ENCODE peak calls at places on chromosomes 4 and X, in six cellular contexts. P is NB4, M is fibroblast of mammary gland, X is IMR-90, T is AG09309, U is cardiac muscle cell. S is an unnamed sample.
A peak's percentile ranks its signal among the peaks of the same experiment; 100 is the strongest.

GRCh38 chr4:77800483-77801259 is 18.5 kb downstream of the CNOT6L start:
- DNase-seq in T (no peak), X (peak; percentile 44), U (peak; percentile 30), P (no peak), M (peak; percentile 54), S (peak; percentile 44)

GRCh38 chrX:72712094-72712755 is 1.9 kb downstream of the PHKA1 start:
- DNase-seq in X (peak; percentile 13), M (peak; percentile 43), P (peak; percentile 53), T (no peak), U (peak; percentile 42), S (peak; percentile 14)

GRCh38 chr4:168618577-168619265 is 121.9 kb downstream of the PALLD start:
- DNase-seq in U (no peak), M (peak; percentile 42), P (no peak), X (peak; percentile 84), T (no peak), S (peak; percentile 54)

GRCh38 chrX:17032351-17032750 is 85.9 kb downstream of the REPS2 start:
- DNase-seq in X (no peak), T (peak; percentile 55), M (peak; percentile 88), P (no peak), U (peak; percentile 85), S (peak; percentile 78)

GRCh38 chr4:78673258-78673817 is 102.8 kb upstream of the BMP2K start:
- DNase-seq in M (no peak), X (no peak), T (no peak), P (no peak), U (no peak), S (no peak)

GRCh38 chrX:153732406-153732805 is 7.8 kb downstream of the ABCD1 start:
- DNase-seq in M (no peak), U (no peak), T (no peak), X (no peak), P (peak; percentile 51), S (no peak)

GRCh38 chr4:76809594-76810305 is 88.2 kb downstream of the SOWAHB start:
- DNase-seq in P (no peak), M (peak; percentile 42), T (no peak), U (peak; percentile 14), X (peak; percentile 53), S (no peak)

GRCh38 chr4:788636-789297 is 37.2 kb downstream of the CPLX1 start:
- DNase-seq in U (no peak), T (no peak), P (no peak), M (no peak), X (no peak), S (no peak)

GRCh38 chr4:1213336-1213995 is 35.5 kb downstream of the CTBP1 start:
- DNase-seq in M (no peak), P (no peak), X (no peak), T (no peak), U (no peak), S (no peak)

GRCh38 chr4:159014896-159015295 is 88.0 kb upstream of the RAPGEF2 start:
- DNase-seq in M (peak; percentile 45), U (no peak), T (peak; percentile 67), X (no peak), P (no peak), S (no peak)

GRCh38 chr4:7978489-7978888 is 38.8 kb upstream of the AFAP1 start:
- DNase-seq in M (no peak), U (peak; percentile 15), X (no peak), T (no peak), P (no peak), S (no peak)

GRCh38 chr4:173121044-173121685 is 47.4 kb upstream of the GALNT7 start:
- DNase-seq in T (peak; percentile 11), P (peak; percentile 60), M (no peak), X (peak; percentile 25), U (peak; percentile 68), S (peak; percentile 52)

GRCh38 chrX:153881281-153881680 is 4.7 kb downstream of the L1CAM start:
- DNase-seq in U (no peak), M (no peak), X (no peak), P (no peak), T (no peak), S (no peak)

GRCh38 chr4:168263039-168263438 is 55.5 kb downstream of the DDX60 start:
- DNase-seq in P (no peak), M (no peak), U (no peak), X (no peak), T (no peak), S (no peak)

GRCh38 chr4:6069845-6070709 is 51.8 kb upstream of the C4orf50 start:
- DNase-seq in T (no peak), M (no peak), U (no peak), X (no peak), P (no peak), S (no peak)

GRCh38 chrX:7132335-7133035 is 15.0 kb upstream of the STS start:
- DNase-seq in P (peak; percentile 46), T (peak; percentile 55), X (peak; percentile 73), M (peak; percentile 82), U (peak; percentile 66), S (peak; percentile 72)

GRCh38 chr4:184280104-184280503 is 62.4 kb upstream of the ENPP6 start:
- DNase-seq in X (no peak), T (no peak), M (no peak), U (no peak), P (no peak), S (no peak)

GRCh38 chr4:34935739-34936138 is 1308.6 kb downstream of the ARAP2 start:
- DNase-seq in M (no peak), P (no peak), X (no peak), T (no peak), U (no peak), S (no peak)

GRCh38 chr4:27974339-27974738 is 1113.7 kb downstream of the STIM2 start:
- DNase-seq in M (no peak), P (no peak), T (no peak), X (no peak), U (no peak), S (no peak)

GRCh38 chr4:183989471-183989870 is 84.4 kb downstream of the STOX2 start:
- DNase-seq in X (peak; percentile 83), M (peak; percentile 67), U (peak; percentile 85), T (peak; percentile 8), P (peak; percentile 66), S (peak; percentile 89)

GRCh38 chr4:55444822-55445221 is 49.1 kb downstream of the TMEM165 start:
- DNase-seq in X (peak; percentile 51), P (peak; percentile 31), T (no peak), U (peak; percentile 42), M (peak; percentile 61), S (peak; percentile 53)

GRCh38 chr4:64713256-64713840 is 304.1 kb upstream of the TECRL start:
- DNase-seq in U (peak; percentile 20), T (peak; percentile 2), M (peak; percentile 30), P (peak; percentile 38), X (peak; percentile 4), S (peak; percentile 35)

GRCh38 chr4:182093431-182093831 is 149.8 kb upstream of the TENM3 start:
- DNase-seq in M (no peak), U (no peak), X (no peak), T (no peak), P (no peak), S (no peak)

GRCh38 chrX:69068295-69069085 is 96.8 kb downstream of the PJA1 start:
- DNase-seq in M (no peak), T (no peak), U (no peak), P (no peak), X (no peak), S (no peak)

GRCh38 chr4:150578745-150579470 is 3.0 kb upstream of the MAB21L2 start:
- DNase-seq in U (peak; percentile 41), P (no peak), M (no peak), X (peak; percentile 57), T (no peak), S (peak; percentile 23)
- H3K4me3 ChIP-seq in U (peak overlapping the region; percentile 21), P (no peak overlapping the region), M (peak overlapping the region; percentile 34), X (peak overlapping the region; percentile 49), T (no peak overlapping the region), S (peak overlapping the region; percentile 52)

GRCh38 chrX:45515262-45516215 is 314.9 kb upstream of the DIPK2B start:
- DNase-seq in M (peak; percentile 97), X (peak; percentile 92), P (peak; percentile 92), U (peak; percentile 87), T (peak; percentile 93), S (peak; percentile 92)
- TF ChIP-seq CTCF in M (peak; percentile 79), X (peak; percentile 74), P (peak; percentile 61), U (peak; percentile 67), T (peak; percentile 80), S (peak; percentile 67)

GRCh38 chr4:38985363-38986065 is 46.7 kb downstream of the TMEM156 start:
- DNase-seq in X (no peak), M (no peak), U (no peak), T (no peak), P (no peak), S (no peak)

GRCh38 chr4:38990241-38990640 is 42.0 kb downstream of the TMEM156 start:
- DNase-seq in U (no peak), X (no peak), T (no peak), P (no peak), M (no peak), S (no peak)

GRCh38 chr4:38983756-38984647 is 48.2 kb downstream of the TMEM156 start:
- DNase-seq in U (peak; percentile 30), P (no peak), T (peak; percentile 32), X (peak; percentile 56), M (peak; percentile 77), S (peak; percentile 44)

GRCh38 chr4:38989487-38989886 is 42.7 kb downstream of the TMEM156 start:
- DNase-seq in X (peak; percentile 65), P (peak; percentile 20), M (peak; percentile 63), T (peak; percentile 18), U (no peak), S (no peak)

GRCh38 chr4:38987491-38987890 is 44.7 kb downstream of the TMEM156 start:
- DNase-seq in P (no peak), M (no peak), U (no peak), T (no peak), X (no peak), S (no peak)
- H3K4me3 ChIP-seq in P (no peak overlapping the region), M (no peak overlapping the region), U (no peak overlapping the region), T (no peak overlapping the region), X (no peak overlapping the region), S (no peak overlapping the region)

GRCh38 chr4:147862043-147862692 is 130.3 kb downstream of the ARHGAP10 start:
- DNase-seq in P (no peak), U (no peak), T (no peak), X (no peak), M (no peak), S (no peak)

GRCh38 chr4:147863808-147864472 is 132.1 kb downstream of the ARHGAP10 start:
- DNase-seq in U (no peak), P (no peak), T (no peak), M (peak; percentile 71), X (peak; percentile 44), S (no peak)

GRCh38 chr4:147860960-147861359 is 129.1 kb downstream of the ARHGAP10 start:
- DNase-seq in P (no peak), T (no peak), M (no peak), U (no peak), X (no peak), S (no peak)

GRCh38 chr4:147864591-147864990 is 132.7 kb downstream of the ARHGAP10 start:
- DNase-seq in U (no peak), T (no peak), P (no peak), X (peak; percentile 24), M (peak; percentile 57), S (no peak)

DNA sequence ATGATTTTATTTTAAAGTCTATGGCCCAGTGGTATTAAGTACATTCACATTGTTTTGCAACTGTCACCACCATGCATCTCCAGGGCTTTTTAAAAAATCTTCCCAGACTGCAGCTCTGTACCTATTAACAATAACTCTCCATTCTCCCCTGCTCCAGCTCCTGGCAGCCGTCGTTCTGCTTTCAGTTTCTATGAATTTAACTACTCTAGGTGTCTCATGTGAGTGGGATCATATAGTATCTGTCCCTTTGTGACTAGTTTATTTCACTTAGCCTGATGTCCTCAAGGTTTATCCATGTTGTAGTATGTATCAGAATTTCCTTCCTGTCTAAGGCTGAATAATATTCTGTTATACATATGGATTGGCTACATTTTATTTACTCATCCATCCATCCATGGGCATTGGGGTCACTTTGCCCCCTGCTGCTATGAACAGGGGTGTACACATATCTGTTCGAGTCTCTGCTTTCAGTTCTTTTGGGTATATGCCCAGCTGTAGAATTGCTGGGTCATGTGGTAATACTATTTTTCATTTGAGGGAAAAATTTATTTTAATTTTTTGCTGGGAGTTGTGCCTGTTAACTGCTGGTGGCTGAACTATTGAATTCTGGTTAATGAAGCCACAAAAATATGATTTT is 131.3 kb downstream of the ARHGAP10 start:
- DNase-seq in M (peak; percentile 52), X (no peak), P (no peak), T (no peak), U (peak; percentile 44), S (peak; percentile 44)
- TF ChIP-seq CTCF in M (peak; percentile 36), X (peak; percentile 14), P (no peak), T (no peak), U (peak; percentile 18), S (peak; percentile 29)

S was measured in fibroblast of pulmonary artery.